ENCODE peak calls at places on chromosome 7, in nine cellular contexts. P is HepG2, Z is K562, W is upper lobe of left lung, R is body of pancreas, X is IMR-90, E is heart left ventricle, L is HCT116, D is right lobe of liver. N is an unnamed sample.

GRCh38 chr7:140564643-140565042 is 76.0 kb downstream of the DENND2A start:
- ATAC-seq in P (no peak), Z (no peak), W (no peak), R (no peak), X (no peak), E (no peak), L (peak), D (no peak), N (no peak)

GRCh38 chr7:111438369-111439289 is 123.7 kb downstream of the IMMP2L start:
- ATAC-seq in P (no peak), Z (peak), W (peak), R (no peak), X (peak), E (no peak), L (no peak), D (no peak), N (peak)

GRCh38 chr7:24595671-24596418 is 22.6 kb downstream of the PALS2 start:
- ATAC-seq in P (no peak), Z (no peak), W (no peak), R (no peak), X (no peak), E (no peak), L (no peak), D (no peak), N (no peak)

GRCh38 chr7:114086491-114086905 is 167.7 kb upstream of the PPP1R3A start:
- ATAC-seq in P (peak), Z (no peak), W (peak), R (peak), X (peak), E (no peak), L (peak), D (no peak), N (peak)

GRCh38 chr7:133298080-133298479 is 45.2 kb downstream of the EXOC4 start:
- ATAC-seq in P (no peak), Z (no peak), W (no peak), R (no peak), X (no peak), E (no peak), L (no peak), D (no peak), N (no peak)

GRCh38 chr7:133888061-133888930 is 238.8 kb upstream of the LRGUK start:
- ATAC-seq in P (no peak), Z (no peak), W (no peak), R (no peak), X (no peak), E (no peak), L (no peak), D (no peak), N (no peak)

GRCh38 chr7:50393547-50394252 is 56.5 kb downstream of the FIGNL1 start:
- ATAC-seq in P (no peak), Z (peak), W (no peak), R (no peak), X (no peak), E (no peak), L (no peak), D (no peak), N (no peak)

GRCh38 chr7:111027396-111027795 is 63.5 kb upstream of the LRRN3 start:
- ATAC-seq in P (no peak), Z (no peak), W (no peak), R (no peak), X (no peak), E (no peak), L (no peak), D (no peak), N (no peak)

GRCh38 chr7:132461043-132461592 is 115.2 kb downstream of the PLXNA4 start:
- ATAC-seq in P (no peak), Z (no peak), W (no peak), R (no peak), X (no peak), E (no peak), L (no peak), D (no peak), N (no peak)

GRCh38 chr7:139747662-139748372 is 30.0 kb downstream of the HIPK2 start:
- ATAC-seq in P (no peak), Z (no peak), W (no peak), R (no peak), X (no peak), E (no peak), L (no peak), D (no peak), N (no peak)

GRCh38 chr7:71193099-71193810 is 61.3 kb downstream of the GALNT17 start:
- ATAC-seq in P (no peak), Z (no peak), W (no peak), R (no peak), X (no peak), E (no peak), L (no peak), D (no peak), N (no peak)

GRCh38 chr7:28697898-28698563 is 260.1 kb downstream of the TRIL start:
- ATAC-seq in P (no peak), Z (no peak), W (no peak), R (no peak), X (no peak), E (no peak), L (no peak), D (no peak), N (no peak)

GRCh38 chr7:123665896-123666295 is 10.2 kb downstream of the LMOD2 start:
- ATAC-seq in P (peak), Z (no peak), W (no peak), R (peak), X (no peak), E (peak), L (no peak), D (peak), N (no peak)

GRCh38 chr7:27198871-27199801 is 755 bp downstream of the HOXA13 start:
- ATAC-seq in P (peak), Z (no peak), W (peak), R (peak), X (peak), E (no peak), L (peak), D (peak), N (peak)

GRCh38 chr7:152369518-152369917 is 66.3 kb downstream of the KMT2C start:
- ATAC-seq in P (no peak), Z (peak), W (no peak), R (no peak), X (no peak), E (no peak), L (no peak), D (no peak), N (no peak)

GRCh38 chr7:114832906-114833595 is 88.8 kb upstream of the MDFIC start:
- ATAC-seq in P (no peak), Z (no peak), W (no peak), R (no peak), X (no peak), E (no peak), L (no peak), D (no peak), N (no peak)

GRCh38 chr7:150516956-150517355 is 2.3 kb downstream of the GIMAP7 start:
- ATAC-seq in P (no peak), Z (no peak), W (no peak), R (no peak), X (no peak), E (no peak), L (no peak), D (no peak), N (no peak)

GRCh38 chr7:52749880-52750279 is 285.6 kb upstream of the POM121L12 start:
- ATAC-seq in P (no peak), Z (no peak), W (no peak), R (no peak), X (no peak), E (no peak), L (no peak), D (no peak), N (no peak)

GRCh38 chr7:55550010-55550409 is 22.3 kb downstream of the VOPP1 start:
- ATAC-seq in P (no peak), Z (no peak), W (no peak), R (peak), X (no peak), E (no peak), L (peak), D (peak), N (no peak)

GRCh38 chr7:12703881-12704280 is 16.4 kb downstream of the ARL4A start:
- ATAC-seq in P (no peak), Z (no peak), W (peak), R (no peak), X (no peak), E (peak), L (no peak), D (no peak), N (no peak)

GRCh38 chr7:90507692-90508091 is 38.3 kb downstream of the PTTG1IP2 start:
- ATAC-seq in P (no peak), Z (no peak), W (no peak), R (no peak), X (no peak), E (no peak), L (no peak), D (no peak), N (no peak)
- H3K27ac ChIP-seq in P (no peak), Z (no peak), W (no peak), R (no peak), X (no peak), E (no peak), L (no peak), D (no peak), N (no peak)

GRCh38 chr7:89129600-89130375 is 334.3 kb upstream of the TEX47 start:
- ATAC-seq in P (no peak), Z (no peak), W (no peak), R (no peak), X (no peak), E (no peak), L (no peak), D (no peak), N (no peak)

GRCh38 chr7:89133819-89134218 is 338.3 kb upstream of the TEX47 start:
- ATAC-seq in P (no peak), Z (no peak), W (no peak), R (no peak), X (no peak), E (no peak), L (no peak), D (no peak), N (no peak)

DNA sequence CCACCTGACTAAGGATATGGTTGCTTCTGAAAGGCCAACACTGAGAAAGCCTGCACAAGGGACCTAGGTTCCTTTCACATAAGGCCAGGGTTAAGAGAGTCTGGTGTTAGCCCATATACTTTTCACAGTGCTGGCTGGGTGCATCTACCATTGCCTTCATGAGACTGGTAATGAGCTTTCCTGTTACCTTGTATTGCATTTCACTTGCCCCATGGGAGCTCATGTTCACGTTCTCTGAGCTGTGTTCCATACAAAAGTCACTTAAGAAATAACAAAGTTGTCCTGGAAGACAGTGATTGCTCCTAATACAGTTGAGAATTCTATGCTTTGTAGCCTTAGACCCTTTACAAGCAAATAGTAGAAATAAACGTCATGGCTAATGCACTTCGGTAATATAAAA is 337.8 kb upstream of the TEX47 start:
- ATAC-seq in P (no peak), Z (no peak), W (no peak), R (no peak), X (no peak), E (no peak), L (no peak), D (no peak), N (no peak)
- TF ChIP-seq CTCF in P (no peak), Z (no peak), W (no peak), R (no peak), X (no peak), E (no peak), L (no peak), D (no peak), N (no peak)

DNA sequence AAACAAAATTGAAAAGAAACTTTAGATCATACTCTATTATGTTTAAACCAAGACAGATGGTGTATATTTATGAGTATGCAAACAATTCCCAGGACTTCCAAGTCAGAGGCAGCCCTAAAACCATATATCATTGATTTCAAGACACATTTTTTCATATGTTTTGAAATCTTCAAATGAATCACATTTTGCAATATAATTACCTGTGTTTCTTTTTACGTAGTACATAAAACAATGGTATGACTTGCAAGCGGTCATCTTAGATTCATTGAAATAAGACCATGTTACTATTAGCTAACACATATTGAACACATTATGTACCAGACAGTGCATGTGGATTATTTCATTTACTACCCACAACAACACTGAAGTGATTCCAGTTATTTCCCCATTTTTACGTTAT is 14.9 kb downstream of the SMURF1 start:
- ATAC-seq in P (no peak), Z (no peak), W (no peak), R (no peak), X (no peak), E (no peak), L (no peak), D (no peak), N (no peak)
- TF ChIP-seq POLR2A in P (no peak), Z (no peak), W (no peak), R (no peak), X (no peak), E (no peak), L (no peak), D (no peak), N (no peak)

GRCh38 chr7:3922175-3922635 is 621.2 kb downstream of the SDK1 start:
- ATAC-seq in P (peak), Z (peak), W (peak), R (peak), X (peak), E (peak), L (peak), D (peak), N (no peak)
- H3K27ac ChIP-seq in P (no peak), Z (no peak), W (no peak), R (no peak), X (peak), E (no peak), L (no peak), D (no peak), N (no peak)

GRCh38 chr7:96664793-96665192 is 44.9 kb downstream of the SEM1 start:
- ATAC-seq in P (no peak), Z (no peak), W (no peak), R (no peak), X (no peak), E (no peak), L (no peak), D (no peak), N (no peak)
- TF ChIP-seq CTCF in P (no peak), Z (no peak), W (no peak), R (no peak), X (no peak), E (no peak), L (no peak), D (no peak), N (no peak)

GRCh38 chr7:1951600-1951999 is 281.1 kb downstream of the MAD1L1 start:
- ATAC-seq in P (no peak), Z (no peak), W (no peak), R (no peak), X (no peak), E (no peak), L (no peak), D (no peak), N (no peak)
- TF ChIP-seq POLR2A in P (no peak), Z (no peak), W (no peak), R (no peak), X (no peak), E (no peak), L (no peak), D (no peak), N (no peak)